ENCODE peak calls at places on chromosomes 16 and 17, in eight cellular contexts. One of them, this sample, is unnamed.

GRCh38 chr17:29179232-29180036 is 764 bp downstream of the MYO18A start:
- DNase-seq in GM12891: no peak
- DNase-seq in left ventricle myocardium inferior: peak; percentile 48
- DNase-seq in fibroblast of the conjunctiva: no peak
- DNase-seq in mucosa of gallbladder: no peak
- DNase-seq in A549: peak; percentile 79
- DNase-seq in NCI-H1694 treated with DMSO at 0.1 percent for 48 hours: peak; percentile 44
- DNase-seq in T-helper 9 cell: no peak
- DNase-seq in this sample: no peak

GRCh38 chr17:38848939-38849563 is 4.5 kb downstream of the RPL23 start:
- DNase-seq in GM12891: no peak
- DNase-seq in left ventricle myocardium inferior: no peak
- DNase-seq in fibroblast of the conjunctiva: no peak
- DNase-seq in mucosa of gallbladder: no peak
- DNase-seq in A549: no peak
- DNase-seq in NCI-H1694 treated with DMSO at 0.1 percent for 48 hours: no peak
- DNase-seq in T-helper 9 cell: no peak
- DNase-seq in this sample: no peak

GRCh38 chr17:53032861-53033271 is 789.9 kb upstream of the KIF2B start:
- DNase-seq in GM12891: no peak
- DNase-seq in left ventricle myocardium inferior: no peak
- DNase-seq in fibroblast of the conjunctiva: peak; percentile 24
- DNase-seq in mucosa of gallbladder: peak; percentile 32
- DNase-seq in A549: no peak
- DNase-seq in NCI-H1694 treated with DMSO at 0.1 percent for 48 hours: peak; percentile 46
- DNase-seq in T-helper 9 cell: no peak
- DNase-seq in this sample: peak; percentile 73

GRCh38 chr16:68372806-68373205 is 62.0 kb downstream of the PRMT7 start:
- DNase-seq in GM12891: no peak
- DNase-seq in left ventricle myocardium inferior: no peak
- DNase-seq in fibroblast of the conjunctiva: no peak
- DNase-seq in mucosa of gallbladder: no peak
- DNase-seq in A549: no peak
- DNase-seq in NCI-H1694 treated with DMSO at 0.1 percent for 48 hours: no peak
- DNase-seq in T-helper 9 cell: no peak
- DNase-seq in this sample: no peak

GRCh38 chr17:38561416-38562214 is 44.1 kb downstream of the SRCIN1 start:
- DNase-seq in GM12891: no peak
- DNase-seq in left ventricle myocardium inferior: no peak
- DNase-seq in fibroblast of the conjunctiva: no peak
- DNase-seq in mucosa of gallbladder: no peak
- DNase-seq in A549: no peak
- DNase-seq in NCI-H1694 treated with DMSO at 0.1 percent for 48 hours: no peak
- DNase-seq in T-helper 9 cell: no peak
- DNase-seq in this sample: no peak

GRCh38 chr16:52078716-52079655 is 468.0 kb downstream of the TOX3 start:
- DNase-seq in GM12891: no peak
- DNase-seq in left ventricle myocardium inferior: no peak
- DNase-seq in fibroblast of the conjunctiva: no peak
- DNase-seq in mucosa of gallbladder: no peak
- DNase-seq in A549: no peak
- DNase-seq in NCI-H1694 treated with DMSO at 0.1 percent for 48 hours: no peak
- DNase-seq in T-helper 9 cell: no peak
- DNase-seq in this sample: no peak

GRCh38 chr16:79286646-79287423 is 313.7 kb downstream of the MAF start:
- DNase-seq in GM12891: peak; percentile 40
- DNase-seq in left ventricle myocardium inferior: peak; percentile 51
- DNase-seq in fibroblast of the conjunctiva: no peak
- DNase-seq in mucosa of gallbladder: peak; percentile 37
- DNase-seq in A549: no peak
- DNase-seq in NCI-H1694 treated with DMSO at 0.1 percent for 48 hours: peak; percentile 85
- DNase-seq in T-helper 9 cell: peak; percentile 6
- DNase-seq in this sample: no peak

GRCh38 chr16:84881702-84882521 is 62.1 kb downstream of the CRISPLD2 start:
- DNase-seq in GM12891: no peak
- DNase-seq in left ventricle myocardium inferior: no peak
- DNase-seq in fibroblast of the conjunctiva: peak; percentile 93
- DNase-seq in mucosa of gallbladder: no peak
- DNase-seq in A549: peak; percentile 61
- DNase-seq in NCI-H1694 treated with DMSO at 0.1 percent for 48 hours: no peak
- DNase-seq in T-helper 9 cell: no peak
- DNase-seq in this sample: no peak

GRCh38 chr16:75265911-75266701 is 14.7 kb upstream of the BCAR1 start:
- DNase-seq in GM12891: peak; percentile 93
- DNase-seq in left ventricle myocardium inferior: peak; percentile 75
- DNase-seq in fibroblast of the conjunctiva: no peak
- DNase-seq in mucosa of gallbladder: peak; percentile 67
- DNase-seq in A549: peak; percentile 85
- DNase-seq in NCI-H1694 treated with DMSO at 0.1 percent for 48 hours: no peak
- DNase-seq in T-helper 9 cell: no peak
- DNase-seq in this sample: no peak

GRCh38 chr17:81870978-81871386 is at the start of gene ARHGDIA:
- DNase-seq in GM12891: no peak
- DNase-seq in left ventricle myocardium inferior: no peak
- DNase-seq in fibroblast of the conjunctiva: no peak
- DNase-seq in mucosa of gallbladder: no peak
- DNase-seq in A549: no peak
- DNase-seq in NCI-H1694 treated with DMSO at 0.1 percent for 48 hours: no peak
- DNase-seq in T-helper 9 cell: no peak
- DNase-seq in this sample: no peak

GRCh38 chr17:12737740-12738469 is 51.4 kb upstream of the ARHGAP44 start:
- DNase-seq in GM12891: no peak
- DNase-seq in left ventricle myocardium inferior: no peak
- DNase-seq in fibroblast of the conjunctiva: no peak
- DNase-seq in mucosa of gallbladder: no peak
- DNase-seq in A549: no peak
- DNase-seq in NCI-H1694 treated with DMSO at 0.1 percent for 48 hours: no peak
- DNase-seq in T-helper 9 cell: no peak
- DNase-seq in this sample: no peak

GRCh38 chr17:8122923-8123694 is 797 bp downstream of the HES7 start:
- DNase-seq in GM12891: no peak
- DNase-seq in left ventricle myocardium inferior: no peak
- DNase-seq in fibroblast of the conjunctiva: no peak
- DNase-seq in mucosa of gallbladder: no peak
- DNase-seq in A549: peak; percentile 39
- DNase-seq in NCI-H1694 treated with DMSO at 0.1 percent for 48 hours: no peak
- DNase-seq in T-helper 9 cell: no peak
- DNase-seq in this sample: no peak

GRCh38 chr17:4483012-4483840 is 15.5 kb upstream of the SPNS2 start:
- DNase-seq in GM12891: no peak
- DNase-seq in left ventricle myocardium inferior: no peak
- DNase-seq in fibroblast of the conjunctiva: no peak
- DNase-seq in mucosa of gallbladder: peak; percentile 83
- DNase-seq in A549: peak; percentile 53
- DNase-seq in NCI-H1694 treated with DMSO at 0.1 percent for 48 hours: no peak
- DNase-seq in T-helper 9 cell: no peak
- DNase-seq in this sample: no peak

GRCh38 chr16:10828851-10829331 is 10.3 kb upstream of the TVP23A start:
- DNase-seq in GM12891: no peak
- DNase-seq in left ventricle myocardium inferior: peak; percentile 96
- DNase-seq in fibroblast of the conjunctiva: peak; percentile 92
- DNase-seq in mucosa of gallbladder: peak; percentile 93
- DNase-seq in A549: no peak
- DNase-seq in NCI-H1694 treated with DMSO at 0.1 percent for 48 hours: peak; percentile 60
- DNase-seq in T-helper 9 cell: no peak
- DNase-seq in this sample: peak; percentile 44

GRCh38 chr17:16923904-16924700 is 47.8 kb downstream of the TNFRSF13B start:
- DNase-seq in GM12891: no peak
- DNase-seq in left ventricle myocardium inferior: peak; percentile 6
- DNase-seq in fibroblast of the conjunctiva: no peak
- DNase-seq in mucosa of gallbladder: no peak
- DNase-seq in A549: no peak
- DNase-seq in NCI-H1694 treated with DMSO at 0.1 percent for 48 hours: no peak
- DNase-seq in T-helper 9 cell: no peak
- DNase-seq in this sample: no peak